ENCODE peak calls at places on chromosomes 1 and 21, in six cellular contexts. K, Q, N, P, R and I are unnamed samples.

GRCh38 chr1:246155923-246156322 is 351.2 kb downstream of the SMYD3 start:
- DNase-seq in K (no peak), Q (no peak), N (no peak), P (no peak), R (no peak), I (no peak)

GRCh38 chr1:150931773-150932172 is 5.6 kb downstream of the SETDB1 start:
- DNase-seq in K (peak; percentile 32), Q (no peak), N (no peak), P (no peak), R (no peak), I (no peak)

GRCh38 chr1:74835046-74835445 is 102.1 kb downstream of the TYW3 start:
- DNase-seq in K (no peak), Q (no peak), N (no peak), P (no peak), R (no peak), I (no peak)

GRCh38 chr1:208314431-208314830 is 70.2 kb upstream of the PLXNA2 start:
- DNase-seq in K (no peak), Q (no peak), N (no peak), P (no peak), R (no peak), I (no peak)

GRCh38 chr1:231106347-231106746 is 55.5 kb upstream of the TRIM67 start:
- DNase-seq in K (no peak), Q (no peak), N (no peak), P (no peak), R (no peak), I (no peak)

GRCh38 chr1:227542153-227543120 is 20.9 kb upstream of the ZNF678 start:
- DNase-seq in K (peak; percentile 49), Q (peak; percentile 91), N (peak; percentile 81), P (peak; percentile 87), R (peak; percentile 95), I (peak; percentile 98)

GRCh38 chr1:109509176-109510134 is at the start of gene AMIGO1:
- DNase-seq in K (no peak), Q (peak; percentile 72), N (peak; percentile 70), P (no peak), R (peak; percentile 88), I (peak; percentile 90)

GRCh38 chr1:116119876-116120275 is 8.7 kb downstream of the MAB21L3 start:
- DNase-seq in K (no peak), Q (no peak), N (no peak), P (no peak), R (no peak), I (no peak)

GRCh38 chr1:178537445-178538090 is 24.7 kb downstream of the TEX35 start:
- DNase-seq in K (no peak), Q (no peak), N (no peak), P (no peak), R (no peak), I (no peak)

GRCh38 chr1:97820470-97821188 is 100.2 kb downstream of the DPYD start:
- DNase-seq in K (peak; percentile 47), Q (no peak), N (no peak), P (no peak), R (no peak), I (no peak)

GRCh38 chr1:92838519-92838918 is 6.7 kb downstream of the RPL5 start:
- DNase-seq in K (no peak), Q (no peak), N (no peak), P (no peak), R (no peak), I (no peak)

GRCh38 chr1:183757061-183757460 is 47.9 kb upstream of the RGL1 start:
- DNase-seq in K (peak; percentile 87), Q (no peak), N (no peak), P (no peak), R (no peak), I (no peak)

GRCh38 chr1:153985984-153986761 is at the start of gene RAB13:
- DNase-seq in K (peak; percentile 69), Q (peak; percentile 93), N (peak; percentile 82), P (peak; percentile 90), R (peak; percentile 93), I (peak; percentile 88)

GRCh38 chr1:119139857-119140176 is 636 bp downstream of the WARS2 start:
- DNase-seq in K (no peak), Q (no peak), N (no peak), P (no peak), R (no peak), I (no peak)

GRCh38 chr1:104136621-104137020 is 386.9 kb downstream of the AMY1C start:
- DNase-seq in K (no peak), Q (no peak), N (no peak), P (no peak), R (no peak), I (no peak)

GRCh38 chr1:25695991-25696330 is 79.4 kb downstream of the MAN1C1 start:
- DNase-seq in K (peak; percentile 86), Q (no peak), N (no peak), P (peak; percentile 74), R (no peak), I (no peak)

GRCh38 chr1:57987507-57987906 is 559.0 kb downstream of the OMA1 start:
- DNase-seq in K (no peak), Q (no peak), N (no peak), P (no peak), R (no peak), I (no peak)

GRCh38 chr1:99177465-99177864 is 86.8 kb upstream of the PLPPR4 start:
- DNase-seq in K (no peak), Q (no peak), N (no peak), P (no peak), R (no peak), I (no peak)
- TF ChIP-seq CTCF in K (peak; percentile 37), Q (no peak), N (no peak), P (no peak), R (no peak), I (no peak)

GRCh38 chr21:35051287-35051818 is 2.3 kb upstream of the RUNX1 start:
- DNase-seq in K (peak; percentile 21), Q (peak; percentile 85), N (peak; percentile 79), P (peak; percentile 93), R (peak; percentile 92), I (peak; percentile 96)

GRCh38 chr21:35050348-35051286 is 1.5 kb upstream of the RUNX1 start:
- DNase-seq in K (peak; percentile 25), Q (no peak), N (no peak), P (no peak), R (no peak), I (no peak)

GRCh38 chr21:35052786-35053185 is 3.7 kb upstream of the RUNX1 start:
- DNase-seq in K (no peak), Q (no peak), N (no peak), P (no peak), R (no peak), I (no peak)

GRCh38 chr21:35057428-35057827 is 8.3 kb upstream of the RUNX1 start:
- DNase-seq in K (no peak), Q (no peak), N (no peak), P (no peak), R (no peak), I (no peak)

DNA sequence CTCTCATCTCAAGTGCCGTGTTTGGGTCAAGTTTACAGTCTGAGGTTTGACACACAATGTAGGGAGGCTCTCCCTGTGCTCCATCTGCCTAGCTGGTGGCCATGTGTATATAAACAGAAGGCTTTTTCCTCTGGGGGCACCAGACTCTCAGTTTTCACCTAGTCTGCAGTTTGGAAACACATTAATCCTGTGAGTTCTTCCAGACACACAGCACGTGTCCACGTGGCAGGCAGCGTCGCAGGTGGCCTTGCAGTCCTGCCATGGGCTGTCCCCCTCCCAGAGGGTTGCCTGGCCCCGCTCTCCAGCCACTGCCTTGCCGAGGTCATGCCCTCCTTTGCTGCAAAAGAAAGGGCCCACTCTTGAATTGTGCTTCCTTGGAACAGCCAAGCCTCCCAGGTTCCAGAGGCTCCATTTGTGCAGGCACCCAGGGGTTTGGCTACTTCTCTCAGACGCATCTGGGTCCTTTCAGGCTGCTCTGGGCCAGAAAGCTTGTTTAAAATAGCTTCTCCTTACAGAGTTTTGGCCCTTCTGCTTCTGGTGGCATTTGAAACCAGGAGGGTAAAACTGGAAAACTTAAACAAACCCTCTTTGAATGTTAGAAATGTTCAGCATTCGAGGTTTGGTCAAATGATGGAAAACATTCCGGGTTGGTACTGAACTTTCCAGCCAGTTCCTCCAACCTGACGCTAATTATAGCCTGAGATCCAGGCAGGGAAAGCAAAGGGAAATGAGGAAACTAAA is 4.4 kb upstream of the RUNX1 start:
- DNase-seq in K (no peak), Q (no peak), N (no peak), P (no peak), R (no peak), I (no peak)
- TF ChIP-seq CTCF in K (peak; percentile 4), Q (no peak), N (no peak), P (no peak), R (no peak), I (no peak)

DNA sequence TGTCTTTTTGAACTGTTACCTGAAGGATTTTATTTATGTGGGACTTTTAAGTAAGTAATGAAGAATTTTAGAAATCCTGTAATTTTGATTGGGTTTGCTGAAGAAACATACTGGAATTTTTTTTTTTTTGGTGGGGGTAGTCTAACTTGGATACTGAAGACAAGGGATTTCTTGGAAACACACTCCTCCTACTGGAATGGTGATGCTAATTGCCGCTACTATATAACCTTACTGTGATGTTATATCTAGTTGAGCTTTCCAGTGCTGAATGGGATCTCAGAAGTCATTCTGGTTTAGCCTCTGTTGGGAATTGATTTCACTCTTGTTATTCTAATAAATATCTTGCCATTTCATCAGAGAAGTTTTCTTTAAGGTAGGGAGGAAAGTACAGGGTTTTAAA is 8.4 kb downstream of the PPP2R5A start:
- DNase-seq in K (no peak), Q (no peak), N (no peak), P (no peak), R (no peak), I (no peak)
- TF ChIP-seq CTCF in K (peak; percentile 57), Q (peak; percentile 55), N (no peak), P (no peak), R (peak; percentile 26), I (no peak)

GRCh38 chr1:6634278-6635052 is 9.8 kb downstream of the THAP3 start:
- DNase-seq in K (no peak), Q (peak; percentile 78), N (peak; percentile 75), P (no peak), R (peak; percentile 82), I (peak; percentile 82)

GRCh38 chr1:6635161-6635909 is 10.7 kb downstream of the THAP3 start:
- DNase-seq in K (no peak), Q (no peak), N (no peak), P (no peak), R (no peak), I (no peak)

GRCh38 chr1:6638226-6638625 is 13.6 kb downstream of the THAP3 start:
- DNase-seq in K (no peak), Q (no peak), N (no peak), P (peak; percentile 94), R (no peak), I (no peak)

GRCh38 chr1:6637770-6638169 is 13.1 kb downstream of the THAP3 start:
- DNase-seq in K (no peak), Q (no peak), N (no peak), P (no peak), R (no peak), I (no peak)

DNA sequence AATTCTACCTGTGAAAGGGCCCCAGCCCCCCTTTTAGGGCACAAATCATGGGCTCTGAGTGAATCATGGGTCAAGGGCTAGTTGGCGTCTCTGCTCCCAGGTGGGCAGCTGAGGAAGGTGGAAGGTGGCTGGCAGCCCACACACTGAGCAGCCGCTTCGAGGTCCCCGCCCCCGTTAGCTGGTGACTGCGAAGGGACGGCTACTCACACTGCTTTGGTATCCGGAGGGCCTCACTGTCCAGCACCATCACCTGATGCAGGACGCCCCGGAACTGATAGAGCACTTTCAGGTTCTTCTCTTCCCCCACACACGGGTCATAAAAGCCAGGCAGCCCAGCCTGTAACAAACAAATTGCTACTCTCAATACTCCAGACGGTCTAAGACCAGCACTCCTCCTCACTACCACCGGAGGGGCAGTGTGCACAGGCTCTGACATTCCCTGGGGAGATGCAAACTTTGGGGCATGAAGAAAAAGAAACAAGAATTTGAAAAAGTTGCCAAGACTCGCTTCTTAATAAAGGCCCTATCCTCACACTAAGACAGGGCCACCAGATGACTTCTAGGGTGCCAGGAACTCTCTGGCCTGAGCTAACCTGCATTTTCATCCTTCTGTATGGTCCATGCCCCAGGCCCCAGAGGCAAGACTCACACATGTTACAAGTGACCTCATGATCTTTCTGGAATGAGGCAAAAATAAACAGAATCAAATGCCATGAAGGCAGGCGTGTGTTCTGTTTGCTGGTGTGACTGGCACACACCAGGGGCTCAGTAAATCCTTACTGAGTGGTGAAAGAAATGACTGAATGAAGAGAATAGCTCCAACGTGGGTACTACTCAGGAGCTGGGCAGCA is 11.5 kb downstream of the THAP3 start:
- DNase-seq in K (no peak), Q (no peak), N (no peak), P (no peak), R (no peak), I (no peak)
- TF ChIP-seq CTCF in K (peak; percentile 3), Q (peak; percentile 22), N (no peak), P (no peak), R (no peak), I (no peak)